ENCODE peak calls at places on chromosomes 12 and 14, in six cellular contexts. R, T, M, C, U and Y are unnamed samples.

GRCh38 chr14:63214417-63215196 is 10.4 kb downstream of the RHOJ start:
- DNase-seq in M (no peak), T (peak), R (no peak), U (no peak), C (no peak), Y (no peak)

GRCh38 chr14:91770185-91770584 is 38.3 kb upstream of the CATSPERB start:
- DNase-seq in M (no peak), T (no peak), C (no peak), U (no peak), R (no peak), Y (no peak)

GRCh38 chr12:76032043-76032981 is 736 bp upstream of the PHLDA1 start:
- DNase-seq in U (peak), C (no peak), T (peak), R (peak), M (no peak), Y (peak)

GRCh38 chr14:103546651-103547454 is 15.6 kb downstream of the BAG5 start:
- DNase-seq in M (no peak), C (peak), U (peak), T (peak), R (peak), Y (peak)

GRCh38 chr14:45201908-45202307 is 51.1 kb downstream of the MIS18BP1 start:
- DNase-seq in R (peak), U (peak), T (peak), C (no peak), M (no peak), Y (no peak)

GRCh38 chr12:76250256-76250655 is 98.0 kb downstream of the BBS10 start:
- DNase-seq in T (no peak), R (no peak), U (no peak), C (no peak), M (no peak), Y (no peak)

GRCh38 chr12:131510431-131510830 is 200.5 kb upstream of the SFSWAP start:
- DNase-seq in R (no peak), C (no peak), T (no peak), U (no peak), M (no peak), Y (no peak)

GRCh38 chr14:29236848-29237247 is 470.3 kb downstream of the FOXG1 start:
- DNase-seq in R (no peak), U (peak), C (no peak), M (no peak), T (peak), Y (no peak)

GRCh38 chr12:128138125-128138524 is 128.8 kb upstream of the TMEM132C start:
- DNase-seq in T (no peak), M (no peak), R (no peak), U (no peak), C (no peak), Y (no peak)

GRCh38 chr12:108691995-108692808 is 39.1 kb downstream of the CORO1C start:
- DNase-seq in U (peak), C (no peak), R (no peak), T (no peak), M (no peak), Y (peak)

GRCh38 chr14:98444077-98444476 is 827.9 kb downstream of the BCL11B start:
- DNase-seq in U (no peak), C (no peak), M (no peak), R (no peak), T (no peak), Y (no peak)

GRCh38 chr12:131332224-131332623 is 378.5 kb downstream of the ADGRD1 start:
- DNase-seq in T (no peak), R (no peak), M (peak), C (no peak), U (no peak), Y (no peak)

GRCh38 chr14:78982551-78982950 is 812.4 kb downstream of the NRXN3 start:
- DNase-seq in M (no peak), C (no peak), U (peak), T (peak), R (no peak), Y (no peak)

GRCh38 chr12:123479442-123480180 is 21.7 kb downstream of the SNRNP35 start:
- DNase-seq in T (no peak), R (no peak), U (no peak), M (no peak), C (no peak), Y (no peak)

GRCh38 chr12:6067152-6067916 is 57.1 kb downstream of the VWF start:
- DNase-seq in T (peak), R (peak), M (no peak), U (peak), C (no peak), Y (no peak)

GRCh38 chr12:108273217-108273616 is 65.9 kb downstream of the CMKLR1 start:
- DNase-seq in C (no peak), U (no peak), T (no peak), R (no peak), M (no peak), Y (no peak)

GRCh38 chr12:80044694-80045046 is 54.7 kb upstream of the OTOGL start:
- DNase-seq in U (peak), T (peak), R (no peak), C (no peak), M (no peak), Y (no peak)

GRCh38 chr12:122999986-123000420 is 19.5 kb downstream of the ARL6IP4 start:
- DNase-seq in T (no peak), U (no peak), R (no peak), C (no peak), M (no peak), Y (no peak)

GRCh38 chr12:45773734-45774133 is 44.2 kb downstream of the ARID2 start:
- DNase-seq in R (no peak), C (no peak), U (no peak), M (no peak), T (no peak), Y (no peak)

GRCh38 chr14:100500128-100500527 is 87.1 kb downstream of the BEGAIN start:
- DNase-seq in C (no peak), U (no peak), M (no peak), R (no peak), T (no peak), Y (no peak)

GRCh38 chr14:34628681-34629135 is 1.2 kb downstream of the SNX6 start:
- DNase-seq in U (peak), C (no peak), T (peak), M (no peak), R (no peak), Y (no peak)